ENCODE peak calls at places on chromosomes 6 and 20, in five cellular contexts. W, P, D, G and S are unnamed samples.

GRCh38 chr6:149545258-149545753 is 537 bp downstream of the PPIL4 start:
- DNase-seq in W (peak), P (peak), D (peak), G (peak), S (no peak)

GRCh38 chr20:19828233-19828632 is 70.2 kb downstream of the RIN2 start:
- DNase-seq in W (peak), P (no peak), D (peak), G (peak), S (no peak)

GRCh38 chr6:31829633-31830492 is 2.3 kb downstream of the HSPA1B start:
- DNase-seq in W (peak), P (peak), D (no peak), G (no peak), S (no peak)

GRCh38 chr6:31736026-31736767 is at the start of gene CLIC1:
- DNase-seq in W (peak), P (peak), D (peak), G (peak), S (peak)

GRCh38 chr20:58162976-58163375 is 65.5 kb downstream of the ANKRD60 start:
- DNase-seq in W (no peak), P (no peak), D (no peak), G (no peak), S (no peak)

GRCh38 chr6:125357515-125358256 is 55.9 kb upstream of the HDDC2 start:
- DNase-seq in W (no peak), P (no peak), D (no peak), G (peak), S (no peak)

GRCh38 chr6:27422651-27423332 is 34.2 kb downstream of the ZNF391 start:
- DNase-seq in W (no peak), P (no peak), D (no peak), G (no peak), S (no peak)

GRCh38 chr6:89110288-89110687 is 7.6 kb downstream of the SRSF12 start:
- DNase-seq in W (no peak), P (no peak), D (no peak), G (no peak), S (no peak)

GRCh38 chr6:127547909-127548649 is 28.9 kb upstream of the C6orf58 start:
- DNase-seq in W (no peak), P (peak), D (no peak), G (no peak), S (no peak)